ENCODE peak calls at places on chromosomes 16 and 17, in eight cellular contexts. One of them, this sample, is unnamed.
A peak's percentile ranks its signal among the peaks of the same experiment; 100 is the strongest.

GRCh38 chr17:16516594-16517018 is 24.6 kb upstream of the LRRC75A start:
- DNase-seq in astrocyte of the cerebellum: peak; percentile 43
- DNase-seq in germinal center: no peak
- DNase-seq in iris pigment epithelial cell: peak; percentile 65
- DNase-seq in foreskin fibroblast: peak; percentile 62
- DNase-seq in activated naive CD4-positive, alpha-beta T cell treated with Interleukin-2 at 50 U/mL for 16 hours: no peak
- DNase-seq in anterior cingulate cortex: peak; percentile 21
- DNase-seq in ACHN: peak; percentile 52
- DNase-seq in this sample: no peak

GRCh38 chr17:81365148-81365600 is 30.1 kb upstream of the BAHCC1 start:
- DNase-seq in astrocyte of the cerebellum: peak; percentile 53
- DNase-seq in germinal center: no peak
- DNase-seq in iris pigment epithelial cell: peak; percentile 91
- DNase-seq in foreskin fibroblast: peak; percentile 70
- DNase-seq in activated naive CD4-positive, alpha-beta T cell treated with Interleukin-2 at 50 U/mL for 16 hours: peak; percentile 25
- DNase-seq in anterior cingulate cortex: no peak
- DNase-seq in ACHN: peak; percentile 64
- DNase-seq in this sample: no peak

GRCh38 chr16:70738083-70738977 is 52.5 kb upstream of the MTSS2 start:
- DNase-seq in astrocyte of the cerebellum: no peak
- DNase-seq in germinal center: peak; percentile 36
- DNase-seq in iris pigment epithelial cell: peak; percentile 61
- DNase-seq in foreskin fibroblast: peak; percentile 89
- DNase-seq in activated naive CD4-positive, alpha-beta T cell treated with Interleukin-2 at 50 U/mL for 16 hours: no peak
- DNase-seq in anterior cingulate cortex: peak; percentile 38
- DNase-seq in ACHN: peak; percentile 69
- DNase-seq in this sample: no peak

GRCh38 chr17:80152057-80152831 is 5.3 kb upstream of the EIF4A3 start:
- DNase-seq in astrocyte of the cerebellum: no peak
- DNase-seq in germinal center: no peak
- DNase-seq in iris pigment epithelial cell: peak; percentile 93
- DNase-seq in foreskin fibroblast: peak; percentile 77
- DNase-seq in activated naive CD4-positive, alpha-beta T cell treated with Interleukin-2 at 50 U/mL for 16 hours: no peak
- DNase-seq in anterior cingulate cortex: no peak
- DNase-seq in ACHN: no peak
- DNase-seq in this sample: no peak

GRCh38 chr16:53043462-53043861 is 9.2 kb downstream of the CHD9NB start:
- DNase-seq in astrocyte of the cerebellum: no peak
- DNase-seq in germinal center: no peak
- DNase-seq in iris pigment epithelial cell: no peak
- DNase-seq in foreskin fibroblast: no peak
- DNase-seq in activated naive CD4-positive, alpha-beta T cell treated with Interleukin-2 at 50 U/mL for 16 hours: no peak
- DNase-seq in anterior cingulate cortex: no peak
- DNase-seq in ACHN: no peak
- DNase-seq in this sample: no peak

GRCh38 chr17:39576187-39576586 is 31.5 kb downstream of the NEUROD2 start:
- DNase-seq in astrocyte of the cerebellum: no peak
- DNase-seq in germinal center: peak; percentile 53
- DNase-seq in iris pigment epithelial cell: no peak
- DNase-seq in foreskin fibroblast: peak; percentile 14
- DNase-seq in activated naive CD4-positive, alpha-beta T cell treated with Interleukin-2 at 50 U/mL for 16 hours: no peak
- DNase-seq in anterior cingulate cortex: no peak
- DNase-seq in ACHN: peak; percentile 38
- DNase-seq in this sample: no peak

GRCh38 chr16:78134944-78135619 is 35.6 kb downstream of the WWOX start:
- DNase-seq in astrocyte of the cerebellum: no peak
- DNase-seq in germinal center: no peak
- DNase-seq in iris pigment epithelial cell: no peak
- DNase-seq in foreskin fibroblast: no peak
- DNase-seq in activated naive CD4-positive, alpha-beta T cell treated with Interleukin-2 at 50 U/mL for 16 hours: no peak
- DNase-seq in anterior cingulate cortex: no peak
- DNase-seq in ACHN: no peak
- DNase-seq in this sample: no peak

GRCh38 chr17:35189291-35189690 is 4.9 kb downstream of the SLC35G3 start:
- DNase-seq in astrocyte of the cerebellum: no peak
- DNase-seq in germinal center: no peak
- DNase-seq in iris pigment epithelial cell: peak; percentile 17
- DNase-seq in foreskin fibroblast: no peak
- DNase-seq in activated naive CD4-positive, alpha-beta T cell treated with Interleukin-2 at 50 U/mL for 16 hours: no peak
- DNase-seq in anterior cingulate cortex: no peak
- DNase-seq in ACHN: no peak
- DNase-seq in this sample: no peak

GRCh38 chr17:80034977-80035686 is 540 bp downstream of the TBC1D16 start:
- DNase-seq in astrocyte of the cerebellum: no peak
- DNase-seq in germinal center: peak; percentile 54
- DNase-seq in iris pigment epithelial cell: peak; percentile 77
- DNase-seq in foreskin fibroblast: peak; percentile 20
- DNase-seq in activated naive CD4-positive, alpha-beta T cell treated with Interleukin-2 at 50 U/mL for 16 hours: peak; percentile 39
- DNase-seq in anterior cingulate cortex: no peak
- DNase-seq in ACHN: peak; percentile 37
- DNase-seq in this sample: peak; percentile 29

GRCh38 chr16:79902351-79902750 is 301.8 kb upstream of the MAF start:
- DNase-seq in astrocyte of the cerebellum: peak; percentile 20
- DNase-seq in germinal center: no peak
- DNase-seq in iris pigment epithelial cell: peak; percentile 28
- DNase-seq in foreskin fibroblast: no peak
- DNase-seq in activated naive CD4-positive, alpha-beta T cell treated with Interleukin-2 at 50 U/mL for 16 hours: no peak
- DNase-seq in anterior cingulate cortex: no peak
- DNase-seq in ACHN: peak; percentile 32
- DNase-seq in this sample: no peak

GRCh38 chr16:57051696-57052228 is 40.6 kb upstream of the CPNE2 start:
- DNase-seq in astrocyte of the cerebellum: no peak
- DNase-seq in germinal center: no peak
- DNase-seq in iris pigment epithelial cell: no peak
- DNase-seq in foreskin fibroblast: no peak
- DNase-seq in activated naive CD4-positive, alpha-beta T cell treated with Interleukin-2 at 50 U/mL for 16 hours: peak; percentile 23
- DNase-seq in anterior cingulate cortex: no peak
- DNase-seq in ACHN: no peak
- DNase-seq in this sample: peak; percentile 78

GRCh38 chr17:58172369-58173071 is 5.7 kb downstream of the OR4D2 start:
- DNase-seq in astrocyte of the cerebellum: no peak
- DNase-seq in germinal center: peak; percentile 30
- DNase-seq in iris pigment epithelial cell: peak; percentile 46
- DNase-seq in foreskin fibroblast: peak; percentile 4
- DNase-seq in activated naive CD4-positive, alpha-beta T cell treated with Interleukin-2 at 50 U/mL for 16 hours: peak; percentile 41
- DNase-seq in anterior cingulate cortex: no peak
- DNase-seq in ACHN: peak; percentile 58
- DNase-seq in this sample: no peak

GRCh38 chr17:16150251-16150859 is 65.0 kb downstream of the NCOR1 start:
- DNase-seq in astrocyte of the cerebellum: peak; percentile 47
- DNase-seq in germinal center: no peak
- DNase-seq in iris pigment epithelial cell: peak; percentile 84
- DNase-seq in foreskin fibroblast: peak; percentile 6
- DNase-seq in activated naive CD4-positive, alpha-beta T cell treated with Interleukin-2 at 50 U/mL for 16 hours: no peak
- DNase-seq in anterior cingulate cortex: no peak
- DNase-seq in ACHN: peak; percentile 8
- DNase-seq in this sample: no peak

GRCh38 chr17:15361151-15361550 is 19.8 kb upstream of the TEKT3 start:
- DNase-seq in astrocyte of the cerebellum: no peak
- DNase-seq in germinal center: no peak
- DNase-seq in iris pigment epithelial cell: no peak
- DNase-seq in foreskin fibroblast: no peak
- DNase-seq in activated naive CD4-positive, alpha-beta T cell treated with Interleukin-2 at 50 U/mL for 16 hours: no peak
- DNase-seq in anterior cingulate cortex: no peak
- DNase-seq in ACHN: no peak
- DNase-seq in this sample: no peak

GRCh38 chr17:64507418-64507766 is 615 bp downstream of the CEP95 start:
- DNase-seq in astrocyte of the cerebellum: peak; percentile 71
- DNase-seq in germinal center: peak; percentile 72
- DNase-seq in iris pigment epithelial cell: peak; percentile 87
- DNase-seq in foreskin fibroblast: no peak
- DNase-seq in activated naive CD4-positive, alpha-beta T cell treated with Interleukin-2 at 50 U/mL for 16 hours: peak; percentile 27
- DNase-seq in anterior cingulate cortex: peak; percentile 4
- DNase-seq in ACHN: peak; percentile 83
- DNase-seq in this sample: peak; percentile 20

GRCh38 chr17:49851387-49852291 is 3.8 kb upstream of the TAC4 start:
- DNase-seq in astrocyte of the cerebellum: peak; percentile 37
- DNase-seq in germinal center: peak; percentile 31
- DNase-seq in iris pigment epithelial cell: peak; percentile 65
- DNase-seq in foreskin fibroblast: peak; percentile 41
- DNase-seq in activated naive CD4-positive, alpha-beta T cell treated with Interleukin-2 at 50 U/mL for 16 hours: peak; percentile 71
- DNase-seq in anterior cingulate cortex: peak; percentile 39
- DNase-seq in ACHN: peak; percentile 79
- DNase-seq in this sample: peak; percentile 36

GRCh38 chr17:34370997-34371395 is 8.0 kb upstream of the CCL1 start:
- DNase-seq in astrocyte of the cerebellum: no peak
- DNase-seq in germinal center: no peak
- DNase-seq in iris pigment epithelial cell: peak; percentile 14
- DNase-seq in foreskin fibroblast: no peak
- DNase-seq in activated naive CD4-positive, alpha-beta T cell treated with Interleukin-2 at 50 U/mL for 16 hours: no peak
- DNase-seq in anterior cingulate cortex: no peak
- DNase-seq in ACHN: no peak
- DNase-seq in this sample: no peak

GRCh38 chr16:78441298-78441697 is 341.8 kb downstream of the WWOX start:
- DNase-seq in astrocyte of the cerebellum: no peak
- DNase-seq in germinal center: no peak
- DNase-seq in iris pigment epithelial cell: no peak
- DNase-seq in foreskin fibroblast: no peak
- DNase-seq in activated naive CD4-positive, alpha-beta T cell treated with Interleukin-2 at 50 U/mL for 16 hours: no peak
- DNase-seq in anterior cingulate cortex: no peak
- DNase-seq in ACHN: no peak
- DNase-seq in this sample: no peak

GRCh38 chr17:79562117-79562805 is 48.6 kb downstream of the RBFOX3 start:
- DNase-seq in astrocyte of the cerebellum: no peak
- DNase-seq in germinal center: no peak
- DNase-seq in iris pigment epithelial cell: no peak
- DNase-seq in foreskin fibroblast: no peak
- DNase-seq in activated naive CD4-positive, alpha-beta T cell treated with Interleukin-2 at 50 U/mL for 16 hours: no peak
- DNase-seq in anterior cingulate cortex: no peak
- DNase-seq in ACHN: no peak
- DNase-seq in this sample: no peak

GRCh38 chr16:5867250-5867649 is 769.7 kb upstream of the EEF2KMT start:
- DNase-seq in astrocyte of the cerebellum: no peak
- DNase-seq in germinal center: no peak
- DNase-seq in iris pigment epithelial cell: no peak
- DNase-seq in foreskin fibroblast: no peak
- DNase-seq in activated naive CD4-positive, alpha-beta T cell treated with Interleukin-2 at 50 U/mL for 16 hours: no peak
- DNase-seq in anterior cingulate cortex: no peak
- DNase-seq in ACHN: no peak
- DNase-seq in this sample: no peak

GRCh38 chr16:56357291-56357764 is 68.0 kb downstream of the AMFR start:
- DNase-seq in astrocyte of the cerebellum: peak; percentile 9
- DNase-seq in germinal center: peak; percentile 36
- DNase-seq in iris pigment epithelial cell: peak; percentile 77
- DNase-seq in foreskin fibroblast: peak; percentile 18
- DNase-seq in activated naive CD4-positive, alpha-beta T cell treated with Interleukin-2 at 50 U/mL for 16 hours: no peak
- DNase-seq in anterior cingulate cortex: no peak
- DNase-seq in ACHN: peak; percentile 15
- DNase-seq in this sample: no peak

GRCh38 chr16:47939690-47940089 is 216.1 kb downstream of the ABCC12 start:
- DNase-seq in astrocyte of the cerebellum: no peak
- DNase-seq in germinal center: no peak
- DNase-seq in iris pigment epithelial cell: no peak
- DNase-seq in foreskin fibroblast: no peak
- DNase-seq in activated naive CD4-positive, alpha-beta T cell treated with Interleukin-2 at 50 U/mL for 16 hours: no peak
- DNase-seq in anterior cingulate cortex: no peak
- DNase-seq in ACHN: no peak
- DNase-seq in this sample: no peak

GRCh38 chr17:38799501-38800236 is at the start of gene PIP4K2B:
- DNase-seq in astrocyte of the cerebellum: peak; percentile 94
- DNase-seq in germinal center: peak; percentile 96
- DNase-seq in iris pigment epithelial cell: peak; percentile 99
- DNase-seq in foreskin fibroblast: peak; percentile 99
- DNase-seq in activated naive CD4-positive, alpha-beta T cell treated with Interleukin-2 at 50 U/mL for 16 hours: peak; percentile 86
- DNase-seq in anterior cingulate cortex: peak; percentile 92
- DNase-seq in ACHN: peak; percentile 98
- DNase-seq in this sample: peak; percentile 90

GRCh38 chr17:43663383-43663782 is 1.7 kb upstream of the MEOX1 start:
- DNase-seq in astrocyte of the cerebellum: no peak
- DNase-seq in germinal center: no peak
- DNase-seq in iris pigment epithelial cell: no peak
- DNase-seq in foreskin fibroblast: no peak
- DNase-seq in activated naive CD4-positive, alpha-beta T cell treated with Interleukin-2 at 50 U/mL for 16 hours: no peak
- DNase-seq in anterior cingulate cortex: no peak
- DNase-seq in ACHN: no peak
- DNase-seq in this sample: no peak

GRCh38 chr17:45164734-45165269 is 3.1 kb downstream of the HEXIM2 start:
- DNase-seq in astrocyte of the cerebellum: no peak
- DNase-seq in germinal center: no peak
- DNase-seq in iris pigment epithelial cell: no peak
- DNase-seq in foreskin fibroblast: no peak
- DNase-seq in activated naive CD4-positive, alpha-beta T cell treated with Interleukin-2 at 50 U/mL for 16 hours: no peak
- DNase-seq in anterior cingulate cortex: no peak
- DNase-seq in ACHN: no peak
- DNase-seq in this sample: no peak

GRCh38 chr16:86387461-86388440 is 122.6 kb upstream of the FOXF1 start:
- DNase-seq in astrocyte of the cerebellum: peak; percentile 72
- DNase-seq in germinal center: no peak
- DNase-seq in iris pigment epithelial cell: peak; percentile 100
- DNase-seq in foreskin fibroblast: peak; percentile 97
- DNase-seq in activated naive CD4-positive, alpha-beta T cell treated with Interleukin-2 at 50 U/mL for 16 hours: no peak
- DNase-seq in anterior cingulate cortex: no peak
- DNase-seq in ACHN: peak; percentile 31
- DNase-seq in this sample: no peak

GRCh38 chr16:10907757-10908045 is 30.7 kb downstream of the CIITA start:
- DNase-seq in astrocyte of the cerebellum: no peak
- DNase-seq in germinal center: no peak
- DNase-seq in iris pigment epithelial cell: no peak
- DNase-seq in foreskin fibroblast: no peak
- DNase-seq in activated naive CD4-positive, alpha-beta T cell treated with Interleukin-2 at 50 U/mL for 16 hours: no peak
- DNase-seq in anterior cingulate cortex: no peak
- DNase-seq in ACHN: no peak
- DNase-seq in this sample: no peak

This sample was measured in stimulated activated naive B cell treated with anti-CD40 and anti-IgM and Interleukin-4, amounts not matched to agents 10 μg/mL and 1 μg/mL and 100 μg/mL, for 72 hours.